ENCODE peak calls at places on chromosomes 5 and 9, in five cellular contexts. V, Y, Q, S and P are unnamed samples.

GRCh38 chr9:6049798-6050197 is 34.4 kb upstream of the RANBP6 start:
- DNase-seq in V (no peak), Y (no peak), Q (peak), S (peak), P (no peak)

GRCh38 chr5:158952951-158953350 is 146.8 kb downstream of the EBF1 start:
- DNase-seq in V (no peak), Y (peak), Q (no peak), S (no peak), P (no peak)

GRCh38 chr9:128881884-128882676 is at the start of the genes KYAT1 and LRRC8A:
- DNase-seq in V (peak), Y (peak), Q (peak), S (peak), P (peak)

GRCh38 chr5:138632900-138633489 is 57.8 kb upstream of the HSPA9 start:
- DNase-seq in V (peak), Y (peak), Q (peak), S (no peak), P (peak)

GRCh38 chr9:96777539-96777864 is 385 bp downstream of the ZNF510 start:
- DNase-seq in V (no peak), Y (no peak), Q (no peak), S (no peak), P (no peak)

GRCh38 chr5:59034498-59035186 is 451.8 kb downstream of the RAB3C start:
- DNase-seq in V (peak), Y (peak), Q (peak), S (no peak), P (peak)

GRCh38 chr9:117268847-117269452 is 145.9 kb downstream of the ASTN2 start:
- DNase-seq in V (no peak), Y (no peak), Q (no peak), S (no peak), P (no peak)

GRCh38 chr9:71036501-71036900 is 84.9 kb downstream of the TRPM3 start:
- DNase-seq in V (peak), Y (peak), Q (peak), S (no peak), P (no peak)

GRCh38 chr9:125514468-125514867 is 192.5 kb downstream of the MAPKAP1 start:
- DNase-seq in V (no peak), Y (no peak), Q (no peak), S (no peak), P (no peak)

GRCh38 chr9:105973811-105974407 is 279.6 kb downstream of the TMEM38B start:
- DNase-seq in V (peak), Y (no peak), Q (peak), S (no peak), P (no peak)

GRCh38 chr5:337565-338130 is 16.1 kb downstream of the AHRR start:
- DNase-seq in V (peak), Y (peak), Q (peak), S (no peak), P (peak)

GRCh38 chr9:128297221-128297773 is 21.2 kb downstream of the SWI5 start:
- DNase-seq in V (no peak), Y (no peak), Q (no peak), S (no peak), P (no peak)

GRCh38 chr5:23027341-23027740 is 174.2 kb upstream of the CDH12 start:
- DNase-seq in V (no peak), Y (no peak), Q (no peak), S (no peak), P (no peak)

GRCh38 chr9:120742951-120743416 is 28.7 kb upstream of the MEGF9 start:
- DNase-seq in V (no peak), Y (peak), Q (peak), S (peak), P (peak)

GRCh38 chr5:219492-219891 is 1.4 kb downstream of the SDHA start:
- DNase-seq in V (no peak), Y (peak), Q (peak), S (no peak), P (no peak)

GRCh38 chr9:120710110-120710981 is 3.9 kb downstream of the MEGF9 start:
- DNase-seq in V (no peak), Y (peak), Q (no peak), S (no peak), P (no peak)

GRCh38 chr5:43110606-43111170 is 10.0 kb upstream of the ZNF131 start:
- DNase-seq in V (no peak), Y (peak), Q (no peak), S (no peak), P (peak)

GRCh38 chr5:107286447-107287098 is 384.2 kb downstream of the EFNA5 start:
- DNase-seq in V (no peak), Y (peak), Q (no peak), S (no peak), P (no peak)

GRCh38 chr5:107285772-107286171 is 385.0 kb downstream of the EFNA5 start:
- DNase-seq in V (no peak), Y (no peak), Q (no peak), S (peak), P (no peak)

GRCh38 chr5:107290780-107291398 is 379.8 kb downstream of the EFNA5 start:
- DNase-seq in V (no peak), Y (no peak), Q (no peak), S (no peak), P (no peak)

GRCh38 chr5:107284822-107285510 is 385.8 kb downstream of the EFNA5 start:
- DNase-seq in V (peak), Y (peak), Q (peak), S (no peak), P (no peak)

DNA sequence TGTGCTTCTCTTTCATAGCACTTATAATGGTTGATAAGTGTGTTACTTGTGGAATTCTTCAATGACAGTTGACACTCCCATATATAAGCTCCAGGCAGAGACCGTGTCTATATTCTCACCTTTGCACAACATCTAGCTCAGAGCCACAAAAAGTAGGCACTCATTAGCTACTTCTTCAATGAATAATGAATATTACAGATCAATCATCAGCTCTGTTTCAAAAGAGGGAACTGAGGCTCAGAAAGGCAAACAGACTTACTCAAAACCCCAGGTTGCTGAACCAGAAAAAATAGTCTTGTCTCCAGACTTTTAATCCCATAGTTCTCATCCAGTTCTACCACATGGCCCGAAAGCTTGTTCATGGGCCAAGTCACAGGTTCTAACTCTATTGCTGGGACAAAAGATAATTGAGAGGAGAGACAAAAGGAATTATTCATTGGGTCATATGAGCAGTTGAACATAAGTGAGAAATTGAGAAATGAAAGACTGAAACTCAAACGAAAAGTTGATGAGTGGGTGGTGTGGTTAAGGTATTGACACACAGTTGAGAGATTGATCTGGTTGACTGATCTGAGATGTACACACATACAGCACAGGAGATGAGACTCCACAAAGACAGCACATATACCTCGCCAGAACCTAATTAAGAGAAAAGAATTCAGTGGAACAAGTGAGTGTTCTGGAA is 381.6 kb downstream of the EFNA5 start:
- DNase-seq in V (no peak), Y (no peak), Q (no peak), S (peak), P (no peak)
- H3K4me3 ChIP-seq in V (no peak), Y (no peak), Q (no peak), S (no peak), P (no peak)

DNA sequence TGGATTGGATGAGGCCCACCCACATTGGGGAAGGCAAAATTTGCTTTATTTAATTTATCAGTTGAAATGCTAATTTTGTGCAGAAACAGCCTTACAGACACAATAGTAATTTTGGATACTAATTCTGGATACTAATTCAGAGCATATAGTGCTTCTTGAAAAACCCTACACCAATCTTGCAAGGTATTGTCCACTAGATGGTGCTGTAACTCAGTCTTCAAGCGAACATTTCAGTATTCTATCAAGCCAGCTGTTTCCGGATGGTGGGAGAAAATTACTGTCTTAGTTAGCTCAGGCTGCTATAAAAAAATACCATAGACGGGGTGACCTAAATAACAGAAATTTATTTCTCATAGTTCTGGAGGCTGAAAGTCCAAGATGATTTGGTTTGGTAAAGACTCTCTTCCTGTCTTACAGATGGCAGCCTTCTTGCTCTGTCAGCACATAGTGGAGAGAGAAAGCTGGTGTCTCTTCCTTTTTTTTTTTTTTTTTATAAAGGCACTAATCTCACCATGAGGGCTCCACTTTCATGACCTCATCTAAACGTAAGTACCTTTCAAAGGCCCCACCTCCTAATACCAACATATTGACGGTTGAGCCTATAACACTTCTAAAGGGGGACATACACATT is 1306.5 kb upstream of the CDH9 start:
- DNase-seq in V (peak), Y (no peak), Q (peak), S (no peak), P (peak)
- TF ChIP-seq CTCF in V (peak), Y (no peak), Q (peak), S (peak), P (peak)

DNA sequence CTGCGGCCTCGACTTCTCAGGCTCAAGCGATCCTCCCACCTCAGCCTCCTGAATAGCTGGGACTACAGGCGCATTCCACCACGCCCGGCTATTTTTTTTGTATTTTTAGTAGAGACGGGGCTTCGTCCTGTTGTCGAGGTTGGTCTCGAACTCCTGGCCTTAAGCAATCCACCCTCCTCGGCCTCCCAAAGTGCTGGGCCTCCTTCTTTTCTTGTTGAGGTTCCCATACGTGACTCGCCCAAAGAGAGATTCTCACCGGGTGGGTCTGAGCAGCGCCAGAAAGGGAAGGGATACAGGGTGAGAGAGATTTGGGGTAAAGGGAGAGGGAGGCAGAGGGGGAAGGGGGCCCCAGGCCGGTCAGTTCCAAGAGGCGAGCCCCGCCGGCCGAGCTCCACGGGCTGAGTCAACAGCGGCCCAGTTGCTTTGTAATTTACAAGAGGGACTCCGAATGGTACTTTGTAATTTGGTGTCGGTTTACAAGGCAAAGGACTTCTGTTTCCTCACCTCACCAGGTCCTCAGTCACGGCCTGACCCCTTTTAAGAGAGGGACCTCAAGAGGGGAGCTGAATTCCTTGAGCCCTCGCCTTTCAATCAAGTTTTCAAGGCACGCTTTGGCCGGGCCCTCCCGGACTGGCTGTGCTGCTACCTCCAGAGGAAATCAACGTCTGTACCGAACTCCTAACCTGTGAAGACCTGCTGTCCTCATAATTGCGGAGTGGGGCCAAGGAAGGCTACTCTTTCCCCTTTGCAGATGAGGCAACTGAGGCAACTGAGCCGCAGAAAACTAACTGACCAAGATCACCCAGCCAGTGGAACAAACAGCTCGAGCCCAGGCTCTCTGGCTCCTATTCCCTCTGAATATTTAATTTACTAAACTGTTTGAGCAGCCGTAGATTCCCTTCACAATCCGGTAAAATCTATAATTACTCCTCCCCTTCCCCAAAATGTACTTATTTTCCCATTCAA is 3.2 kb upstream of the DMRT2 start:
- DNase-seq in V (no peak), Y (no peak), Q (no peak), S (no peak), P (no peak)
- H3K4me3 ChIP-seq in V (no peak), Y (no peak), Q (no peak), S (peak), P (no peak)

GRCh38 chr5:93915142-93915553 is 173.7 kb upstream of the POU5F2 start:
- DNase-seq in V (no peak), Y (peak), Q (peak), S (no peak), P (no peak)

GRCh38 chr5:93904917-93905316 is 163.5 kb upstream of the POU5F2 start:
- DNase-seq in V (no peak), Y (no peak), Q (no peak), S (no peak), P (no peak)

DNA sequence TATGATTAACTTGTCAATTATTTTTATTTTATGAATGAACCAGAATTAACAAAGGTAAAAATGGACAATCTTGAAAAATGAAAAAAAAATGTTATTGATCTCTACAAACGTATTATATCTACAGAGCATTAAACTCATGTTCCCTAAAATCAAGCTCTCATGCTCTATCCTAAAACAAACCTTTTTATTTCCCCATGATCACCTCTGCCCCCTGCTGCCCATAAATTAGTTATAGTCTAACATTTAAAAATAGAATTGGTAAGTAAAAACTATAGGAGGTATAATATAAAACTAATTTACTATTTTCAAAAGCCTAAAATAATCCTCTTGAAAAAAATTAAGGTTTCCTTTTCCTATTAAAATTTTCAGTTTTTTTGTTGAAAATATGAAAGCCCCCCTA is 168.0 kb upstream of the POU5F2 start:
- DNase-seq in V (no peak), Y (peak), Q (peak), S (no peak), P (no peak)
- TF ChIP-seq CTCF in V (peak), Y (no peak), Q (peak), S (peak), P (no peak)

DNA sequence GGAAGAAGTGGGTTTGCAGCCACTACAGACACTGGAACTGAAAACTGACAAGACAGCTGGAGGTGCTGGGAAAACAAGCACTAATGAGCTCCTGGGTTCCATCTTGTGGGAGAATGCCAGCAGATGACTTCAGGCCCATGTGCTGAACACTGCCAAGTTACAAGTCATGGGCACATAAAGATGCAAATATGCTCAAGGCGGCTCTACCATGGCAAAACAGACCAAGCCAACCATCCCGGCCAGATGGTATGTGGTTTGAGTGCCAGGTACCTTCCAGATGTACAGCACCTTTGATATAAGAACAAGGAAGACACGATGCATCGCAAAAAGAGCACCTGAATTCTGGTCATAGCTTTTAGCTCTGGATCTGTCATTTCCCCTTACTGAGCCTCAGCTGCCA is 19.9 kb downstream of the TNFSF8 start:
- DNase-seq in V (no peak), Y (peak), Q (no peak), S (no peak), P (no peak)
- H3K4me3 ChIP-seq in V (no peak), Y (no peak), Q (no peak), S (no peak), P (no peak)

DNA sequence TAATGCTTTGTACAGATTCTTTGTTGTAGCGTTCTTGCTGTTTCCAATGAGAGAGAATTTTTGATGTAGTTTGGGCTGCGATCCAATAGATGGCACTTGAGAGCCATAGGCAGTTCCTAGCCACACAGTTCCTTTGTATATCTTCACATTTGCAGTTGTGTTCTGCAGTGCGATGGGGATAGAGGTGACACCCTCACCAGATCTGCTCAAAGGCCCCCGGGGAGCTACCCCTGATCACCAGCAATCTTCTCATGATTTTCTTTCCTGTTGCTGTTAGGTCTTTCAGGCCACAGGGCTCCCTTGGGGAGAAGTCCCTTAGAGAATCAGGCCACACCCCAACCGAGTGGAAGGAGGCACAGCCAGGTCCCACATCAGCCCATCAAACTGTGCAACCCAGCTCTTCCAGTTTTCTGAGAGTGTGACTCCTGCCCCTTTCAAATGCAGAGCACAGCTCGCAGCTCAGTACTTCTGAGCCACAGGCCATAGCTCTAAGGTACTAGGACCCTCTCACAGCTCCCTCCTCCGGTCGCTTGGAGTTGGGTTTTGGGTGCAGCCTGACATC is 353.7 kb downstream of the SLCO4C1 start:
- DNase-seq in V (peak), Y (peak), Q (peak), S (peak), P (peak)
- TF ChIP-seq CTCF in V (peak), Y (peak), Q (peak), S (peak), P (peak)